ENCODE peak calls at places on chromosome 17, in nine cellular contexts. E is cardiac muscle cell, R is heart left ventricle, K is lung, B is H1, G is breast epithelium, A is A549, Z is endodermal cell, U is heart right ventricle. Y is an unnamed sample. For H3K4me1, the result is how much of the 10 kb centered on the place peaks cover.

GRCh38 chr17:4939554-4939803 is 367 bp downstream of the SLC25A11 start:
- DNase-seq in E (no peak), Z (no peak), B (no peak), R (peak), K (no peak), G (no peak), A (no peak), U (no peak), Y (peak)

GRCh38 chr17:30376621-30377452 is 1.9 kb upstream of the CPD start:
- DNase-seq in A (peak), R (peak), Z (no peak), K (peak), E (peak), G (no peak), B (no peak), U (peak), Y (peak)

GRCh38 chr17:48024149-48025039 is 13.2 kb downstream of the COPZ2 start:
- DNase-seq in G (peak), Z (peak), E (peak), K (peak), R (peak), A (peak), U (peak), B (peak), Y (peak)

GRCh38 chr17:36849871-36850348 is 87.4 kb upstream of the LHX1 start:
- DNase-seq in G (no peak), E (peak), Z (peak), U (no peak), A (peak), R (no peak), B (no peak), K (no peak), Y (no peak)

GRCh38 chr17:28717578-28718316 is at the start of gene RAB34:
- DNase-seq in K (peak), R (peak), B (peak), E (peak), G (peak), Z (peak), U (peak), A (peak), Y (peak)

GRCh38 chr17:75878174-75878998 is at the start of gene TRIM47:
- DNase-seq in K (peak), U (peak), R (peak), B (peak), E (peak), G (peak), A (peak), Z (peak), Y (peak)

GRCh38 chr17:50259484-50260324 is 14.6 kb upstream of the TMEM92 start:
- DNase-seq in Z (peak), U (no peak), E (no peak), K (no peak), R (no peak), G (peak), A (no peak), B (no peak), Y (peak)

GRCh38 chr17:42233148-42233547 is 38.9 kb upstream of the GHDC start:
- DNase-seq in A (no peak), Z (no peak), B (no peak), R (no peak), U (no peak), K (no peak), G (no peak), E (peak), Y (no peak)

GRCh38 chr17:37220609-37220953 is 155.2 kb upstream of the C17orf78 start:
- DNase-seq in B (no peak), A (peak), Z (peak), G (no peak), K (no peak), U (no peak), R (no peak), E (peak), Y (no peak)

GRCh38 chr17:41718287-41718645 is 6.1 kb downstream of the GAST start:
- DNase-seq in G (no peak), B (no peak), U (no peak), E (no peak), R (no peak), Z (no peak), A (no peak), K (no peak), Y (no peak)

GRCh38 chr17:42969006-42969581 is 4.8 kb upstream of the AARSD1 start:
- DNase-seq in E (peak), A (no peak), Z (no peak), U (no peak), B (no peak), G (no peak), R (no peak), K (no peak), Y (no peak)

GRCh38 chr17:8563981-8564602 is 66.4 kb downstream of the MYH10 start:
- DNase-seq in Z (no peak), A (no peak), U (no peak), B (no peak), K (no peak), R (no peak), G (no peak), E (no peak), Y (no peak)

GRCh38 chr17:32488177-32488542 is 1.4 kb downstream of the CDK5R1 start:
- DNase-seq in G (no peak), K (no peak), U (no peak), E (no peak), Z (no peak), A (no peak), B (no peak), R (no peak), Y (no peak)

GRCh38 chr17:10217916-10218315 is 19.5 kb upstream of the GAS7 start:
- DNase-seq in Z (no peak), A (no peak), R (no peak), E (peak), G (no peak), B (no peak), U (no peak), K (no peak), Y (no peak)

GRCh38 chr17:50114401-50114800 is 15.6 kb downstream of the SAMD14 start:
- DNase-seq in B (no peak), E (no peak), Z (no peak), A (no peak), U (no peak), G (no peak), R (no peak), K (no peak), Y (no peak)

GRCh38 chr17:79912552-79913330 is 73.5 kb upstream of the CBX4 start:
- DNase-seq in U (no peak), K (no peak), Z (no peak), G (no peak), A (no peak), E (no peak), R (no peak), B (no peak), Y (no peak)

GRCh38 chr17:79691931-79692330 is 38.8 kb upstream of the ENPP7 start:
- DNase-seq in U (peak), G (peak), Z (no peak), B (no peak), R (no peak), E (peak), A (no peak), K (no peak), Y (peak)

GRCh38 chr17:48636177-48637018 is 10.2 kb upstream of the HOXB9 start:
- DNase-seq in K (peak), E (peak), B (peak), R (peak), U (no peak), G (no peak), Z (peak), A (peak), Y (no peak)

GRCh38 chr17:66724581-66725341 is 110.2 kb upstream of the CACNG5 start:
- DNase-seq in G (no peak), R (no peak), K (no peak), B (no peak), A (peak), Z (no peak), U (no peak), E (peak), Y (no peak)

GRCh38 chr17:34311291-34311690 is 7.9 kb upstream of the CCL8 start:
- DNase-seq in K (no peak), G (no peak), B (no peak), R (no peak), Z (no peak), E (no peak), A (no peak), U (no peak), Y (no peak)

GRCh38 chr17:41835214-41835799 is 725 bp downstream of the NT5C3B start:
- DNase-seq in Z (no peak), E (no peak), A (no peak), G (no peak), B (no peak), R (no peak), K (no peak), U (no peak), Y (no peak)

GRCh38 chr17:27526603-27527002 is 70.4 kb downstream of the KSR1 start:
- DNase-seq in K (peak), G (no peak), B (no peak), A (peak), Z (peak), R (no peak), U (peak), E (peak), Y (no peak)

GRCh38 chr17:27530791-27531391 is 74.6 kb downstream of the KSR1 start:
- DNase-seq in E (peak), R (no peak), G (no peak), B (no peak), Z (no peak), U (no peak), A (peak), K (peak), Y (no peak)

GRCh38 chr17:27531469-27531948 is 75.3 kb downstream of the KSR1 start:
- DNase-seq in A (no peak), G (no peak), B (no peak), U (no peak), E (no peak), R (no peak), Z (no peak), K (no peak), Y (no peak)

GRCh38 chr17:27532269-27533067 is 76.2 kb downstream of the KSR1 start:
- DNase-seq in E (peak), Z (no peak), U (no peak), R (no peak), K (peak), B (no peak), A (no peak), G (no peak), Y (peak)

GRCh38 chr17:27529230-27529796 is 73.1 kb downstream of the KSR1 start:
- DNase-seq in K (peak), E (peak), A (peak), B (no peak), U (no peak), Z (no peak), R (no peak), G (no peak), Y (no peak)
- TF ChIP-seq CTCF in K (no peak), E (peak), A (peak), B (no peak), U (no peak), Z (no peak), R (no peak), G (no peak), Y (no peak)

DNA sequence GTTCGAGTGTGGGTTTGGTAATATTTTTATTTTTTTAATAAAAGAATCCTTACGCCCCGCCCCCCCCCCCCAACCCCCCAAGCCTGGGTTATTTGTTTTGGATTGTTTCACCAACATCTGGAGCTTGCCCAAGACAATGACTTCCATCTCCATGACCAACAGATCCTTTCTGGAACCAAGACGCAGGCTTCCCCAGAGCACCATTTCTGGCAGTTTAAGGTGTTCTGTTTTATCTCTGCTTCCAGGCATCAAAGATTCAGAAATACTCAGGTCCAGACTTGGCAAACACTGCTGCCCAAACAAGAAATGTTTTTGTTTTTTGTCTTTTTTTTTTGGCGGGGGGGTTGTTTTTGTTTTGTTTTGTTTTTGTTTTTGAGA is 56.1 kb downstream of the PLXDC1 start:
- DNase-seq in E (peak), A (no peak), K (no peak), U (peak), R (no peak), Z (no peak), G (no peak), B (no peak), Y (no peak)
- H3K4me3 ChIP-seq in E (no peak), A (no peak), K (no peak), U (no peak), R (no peak), Z (no peak), G (no peak), B (no peak), Y (no peak)

GRCh38 chr17:57670769-57671545 is 74.1 kb downstream of the CCDC182 start:
- DNase-seq in U (no peak), B (peak), G (peak), E (no peak), A (no peak), Z (peak), K (peak), R (no peak), Y (no peak)
- H3K4me1 ChIP-seq in U (under half), B (under half), G (under half), E (under half), A (under half), Z (under half), K (under half), R (under half), Y (under half)

GRCh38 chr17:6064855-6065254 is 5.3 kb upstream of the WSCD1 start:
- DNase-seq in R (no peak), E (no peak), Z (no peak), U (no peak), G (no peak), K (no peak), B (no peak), A (no peak), Y (no peak)
- TF ChIP-seq CTCF in R (no peak), E (no peak), Z (no peak), U (no peak), G (no peak), K (no peak), B (no peak), A (no peak), Y (no peak)

GRCh38 chr17:27634026-27634335 is 3.0 kb downstream of the LGALS9 start:
- DNase-seq in E (no peak), B (no peak), K (no peak), R (no peak), G (no peak), Z (no peak), A (no peak), U (no peak), Y (no peak)

GRCh38 chr17:27633312-27634025 is 2.5 kb downstream of the LGALS9 start:
- DNase-seq in B (no peak), Z (no peak), K (no peak), G (no peak), A (no peak), R (peak), U (no peak), E (peak), Y (no peak)

GRCh38 chr17:27631897-27632725 is 1.1 kb downstream of the LGALS9 start:
- DNase-seq in E (no peak), R (no peak), Z (peak), K (no peak), G (no peak), B (no peak), U (no peak), A (no peak), Y (no peak)

GRCh38 chr17:27630607-27631408 is at the start of gene LGALS9:
- DNase-seq in U (peak), B (no peak), K (peak), Z (peak), R (no peak), G (peak), A (no peak), E (peak), Y (no peak)

GRCh38 chr17:27631409-27631755 is 394 bp downstream of the LGALS9 start:
- DNase-seq in A (no peak), E (no peak), K (no peak), R (no peak), Z (no peak), B (no peak), G (no peak), U (no peak), Y (no peak)
- H3K4me3 ChIP-seq in A (no peak), E (no peak), K (no peak), R (peak), Z (no peak), B (no peak), G (peak), U (peak), Y (no peak)

DNA sequence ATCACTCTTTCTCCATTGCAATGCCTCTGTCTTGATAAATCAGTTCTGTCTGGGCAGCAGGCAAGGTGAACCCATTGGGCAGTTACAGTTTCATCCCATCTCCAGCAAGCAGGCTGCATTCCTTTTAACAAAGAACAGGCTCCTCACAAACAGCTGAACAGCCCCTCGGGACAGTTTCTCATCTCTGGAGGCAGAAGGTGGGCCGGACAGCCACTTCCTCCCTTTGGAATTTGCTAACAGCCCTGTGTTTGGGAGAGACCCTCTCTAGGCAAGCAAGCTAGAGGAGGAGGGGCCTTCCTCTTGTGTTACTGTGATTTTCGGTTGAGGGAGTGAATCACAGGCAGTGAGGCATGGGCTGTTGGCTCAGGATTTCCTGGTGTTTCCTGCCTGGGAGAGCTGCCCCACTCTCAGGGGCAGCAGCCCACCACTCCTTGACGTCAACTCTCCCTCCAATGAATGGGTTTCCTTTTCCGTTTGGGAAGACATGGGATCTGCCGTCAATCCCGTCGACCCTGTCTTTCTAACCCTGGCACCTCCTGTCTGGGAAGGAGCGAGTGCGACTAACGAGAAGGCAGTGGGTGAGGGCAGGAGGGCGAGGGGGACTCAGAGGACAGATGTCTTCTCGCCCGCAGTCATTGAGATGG is 3.7 kb upstream of the PGS1 start:
- DNase-seq in B (peak), R (no peak), K (no peak), Z (peak), U (no peak), A (no peak), G (no peak), E (peak), Y (no peak)
- H3K4me1 ChIP-seq in B (under half), R (under half), K (under half), Z (under half), U (under half), A (under half), G (under half), E (under half), Y (under half)

GRCh38 chr17:69679839-69680238 is 265.3 kb downstream of the MAP2K6 start:
- DNase-seq in U (no peak), E (no peak), R (no peak), K (no peak), G (no peak), Z (no peak), B (no peak), A (no peak), Y (no peak)

GRCh38 chr17:69672924-69673323 is 258.4 kb downstream of the MAP2K6 start:
- DNase-seq in A (peak), G (no peak), R (no peak), B (no peak), E (peak), K (no peak), U (no peak), Z (no peak), Y (no peak)

GRCh38 chr17:69677130-69677529 is 262.6 kb downstream of the MAP2K6 start:
- DNase-seq in K (no peak), G (no peak), Z (no peak), U (no peak), R (no peak), B (no peak), A (no peak), E (no peak), Y (no peak)
- TF ChIP-seq CTCF in K (no peak), G (no peak), Z (no peak), U (peak), R (no peak), B (no peak), A (no peak), E (no peak), Y (no peak)

DNA sequence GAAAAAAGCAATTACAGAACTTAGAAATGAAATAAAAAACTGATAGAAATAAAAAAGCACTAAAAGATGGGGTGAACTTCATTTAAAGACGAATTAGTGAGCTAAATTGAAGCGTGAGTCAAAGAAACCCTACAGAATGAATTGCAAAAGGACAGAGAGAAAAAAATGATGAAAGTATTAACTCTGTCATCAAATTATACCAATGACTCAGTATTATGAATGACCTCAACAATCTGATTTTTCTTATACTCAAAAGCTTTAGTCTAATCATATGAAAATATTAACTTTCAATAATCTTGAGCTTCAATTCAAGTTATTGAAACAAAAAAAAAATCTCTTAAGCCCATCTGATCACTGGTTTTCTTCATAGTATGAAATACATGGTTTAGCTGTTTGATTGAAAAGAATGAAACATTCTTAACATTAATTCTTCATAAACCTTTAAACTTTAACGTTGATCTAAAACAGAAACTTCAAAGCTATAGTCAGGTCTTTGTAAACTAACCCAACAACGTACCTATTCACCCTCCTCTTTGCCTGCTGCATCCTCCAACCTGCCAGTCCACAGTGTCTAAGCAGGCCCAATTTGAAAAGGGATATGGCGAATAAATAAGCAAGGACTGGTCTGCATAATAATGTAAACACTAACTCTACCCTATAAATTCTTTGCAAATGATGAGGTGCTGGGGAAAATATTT is 6.6 kb downstream of the ABCA5 start:
- DNase-seq in B (no peak), U (no peak), K (no peak), E (peak), R (no peak), G (no peak), A (no peak), Z (no peak), Y (no peak)
- H3K4me3 ChIP-seq in B (no peak), U (no peak), K (no peak), E (no peak), R (no peak), G (no peak), A (no peak), Z (no peak), Y (no peak)

GRCh38 chr17:59842901-59843652 is 49.7 kb downstream of the TUBD1 start:
- DNase-seq in R (no peak), A (peak), G (peak), B (no peak), E (peak), Z (peak), U (no peak), K (peak), Y (peak)
- H3K4me1 ChIP-seq in R (under half), A (under half), G (under half), B (under half), E (under half), Z (under half), U (half or more), K (under half), Y (under half)

GRCh38 chr17:59746849-59747445 is 39.5 kb downstream of the VMP1 start:
- DNase-seq in R (no peak), A (peak), Z (no peak), K (no peak), U (no peak), E (peak), G (no peak), B (no peak), Y (no peak)
- TF ChIP-seq CTCF in R (peak), A (peak), Z (peak), K (peak), U (peak), E (peak), G (peak), B (peak), Y (peak)